ENCODE peak calls at places on chromosomes 6 and 20, in six cellular contexts. One of them, this sample, is unnamed. For H3K4me1, the result is how much of the 10 kb centered on the place peaks cover.

GRCh38 chr6:21003780-21004541 is 469.7 kb downstream of the CDKAL1 start:
- DNase-seq in CD8-positive, alpha-beta memory T cell: no peak
- DNase-seq in endothelial cell of umbilical vein: peak
- DNase-seq in HCT116: no peak
- DNase-seq in psoas muscle: no peak
- DNase-seq in fibroblast of lung: peak
- DNase-seq in this sample: no peak

GRCh38 chr6:115948751-115949150 is 111.9 kb downstream of the FRK start:
- DNase-seq in HCT116: no peak
- DNase-seq in psoas muscle: no peak
- DNase-seq in fibroblast of lung: no peak
- DNase-seq in endothelial cell of umbilical vein: no peak
- DNase-seq in CD8-positive, alpha-beta memory T cell: no peak
- DNase-seq in this sample: no peak

GRCh38 chr6:110367825-110368224 is 9.7 kb upstream of the METTL24 start:
- DNase-seq in CD8-positive, alpha-beta memory T cell: no peak
- DNase-seq in fibroblast of lung: no peak
- DNase-seq in psoas muscle: no peak
- DNase-seq in endothelial cell of umbilical vein: no peak
- DNase-seq in HCT116: no peak
- DNase-seq in this sample: no peak

GRCh38 chr6:3960754-3961361 is 111.7 kb downstream of the FAM50B start:
- DNase-seq in endothelial cell of umbilical vein: no peak
- DNase-seq in fibroblast of lung: peak
- DNase-seq in HCT116: no peak
- DNase-seq in CD8-positive, alpha-beta memory T cell: no peak
- DNase-seq in psoas muscle: no peak
- DNase-seq in this sample: no peak

GRCh38 chr6:160306284-160306683 is 41.9 kb upstream of the SLC22A3 start:
- DNase-seq in fibroblast of lung: no peak
- DNase-seq in HCT116: no peak
- DNase-seq in psoas muscle: no peak
- DNase-seq in endothelial cell of umbilical vein: no peak
- DNase-seq in CD8-positive, alpha-beta memory T cell: no peak
- DNase-seq in this sample: no peak

GRCh38 chr20:11540558-11540957 is 377.1 kb upstream of the BTBD3 start:
- DNase-seq in endothelial cell of umbilical vein: no peak
- DNase-seq in fibroblast of lung: no peak
- DNase-seq in psoas muscle: no peak
- DNase-seq in HCT116: no peak
- DNase-seq in CD8-positive, alpha-beta memory T cell: no peak
- DNase-seq in this sample: no peak

GRCh38 chr20:35344354-35344837 is 52.2 kb upstream of the FAM83C start:
- DNase-seq in fibroblast of lung: peak
- DNase-seq in CD8-positive, alpha-beta memory T cell: no peak
- DNase-seq in HCT116: no peak
- DNase-seq in endothelial cell of umbilical vein: peak
- DNase-seq in psoas muscle: peak
- DNase-seq in this sample: peak

GRCh38 chr6:69796081-69796626 is 656 bp downstream of the LMBRD1 start:
- DNase-seq in CD8-positive, alpha-beta memory T cell: peak
- DNase-seq in endothelial cell of umbilical vein: peak
- DNase-seq in HCT116: peak
- DNase-seq in fibroblast of lung: peak
- DNase-seq in psoas muscle: no peak
- DNase-seq in this sample: peak

GRCh38 chr20:32206383-32207210 is 946 bp downstream of the PLAGL2 start:
- DNase-seq in CD8-positive, alpha-beta memory T cell: no peak
- DNase-seq in fibroblast of lung: no peak
- DNase-seq in psoas muscle: no peak
- DNase-seq in HCT116: no peak
- DNase-seq in endothelial cell of umbilical vein: no peak
- DNase-seq in this sample: peak

GRCh38 chr6:167287513-167288048 is 3.5 kb upstream of the UNC93A start:
- DNase-seq in HCT116: no peak
- DNase-seq in psoas muscle: no peak
- DNase-seq in endothelial cell of umbilical vein: no peak
- DNase-seq in fibroblast of lung: no peak
- DNase-seq in CD8-positive, alpha-beta memory T cell: no peak
- DNase-seq in this sample: no peak

GRCh38 chr6:143542915-143543314 is 31.4 kb upstream of the FUCA2 start:
- DNase-seq in HCT116: no peak
- DNase-seq in fibroblast of lung: no peak
- DNase-seq in psoas muscle: no peak
- DNase-seq in CD8-positive, alpha-beta memory T cell: no peak
- DNase-seq in endothelial cell of umbilical vein: no peak
- DNase-seq in this sample: no peak

GRCh38 chr6:121826156-121826810 is 390.8 kb downstream of the GJA1 start:
- DNase-seq in HCT116: peak
- DNase-seq in endothelial cell of umbilical vein: peak
- DNase-seq in CD8-positive, alpha-beta memory T cell: no peak
- DNase-seq in fibroblast of lung: peak
- DNase-seq in psoas muscle: no peak
- DNase-seq in this sample: peak

GRCh38 chr6:170177383-170178265 is 113.3 kb downstream of the DLL1 start:
- DNase-seq in fibroblast of lung: no peak
- DNase-seq in CD8-positive, alpha-beta memory T cell: peak
- DNase-seq in HCT116: no peak
- DNase-seq in psoas muscle: no peak
- DNase-seq in endothelial cell of umbilical vein: no peak
- DNase-seq in this sample: no peak

GRCh38 chr6:156779206-156780116 is 2.3 kb downstream of the ARID1B start:
- DNase-seq in fibroblast of lung: peak
- DNase-seq in CD8-positive, alpha-beta memory T cell: peak
- DNase-seq in endothelial cell of umbilical vein: peak
- DNase-seq in psoas muscle: peak
- DNase-seq in HCT116: no peak
- DNase-seq in this sample: peak

DNA sequence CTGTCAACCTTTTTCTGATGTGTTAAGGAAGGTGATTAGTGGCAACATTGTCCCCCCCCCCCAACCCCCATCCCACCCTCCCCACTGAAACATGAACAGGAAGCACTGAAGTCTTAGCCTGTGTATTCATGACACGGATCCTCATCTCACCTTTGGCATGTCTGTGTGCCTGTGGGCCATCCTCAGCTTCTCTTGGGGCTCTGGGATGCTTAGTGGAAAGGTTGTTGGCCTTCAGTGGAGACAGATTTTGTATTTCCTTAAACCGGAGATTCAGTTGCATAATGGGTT is 93.6 kb downstream of the RREB1 start:
- DNase-seq in CD8-positive, alpha-beta memory T cell: no peak
- DNase-seq in psoas muscle: no peak
- DNase-seq in endothelial cell of umbilical vein: no peak
- DNase-seq in fibroblast of lung: no peak
- DNase-seq in HCT116: no peak
- DNase-seq in this sample: no peak
- H3K27ac ChIP-seq in CD8-positive, alpha-beta memory T cell: peak
- H3K27ac ChIP-seq in psoas muscle: no peak
- H3K27ac ChIP-seq in endothelial cell of umbilical vein: no peak
- H3K27ac ChIP-seq in fibroblast of lung: no peak
- H3K27ac ChIP-seq in HCT116: no peak
- H3K27ac ChIP-seq in this sample: peak

GRCh38 chr20:63672666-63673065 is 14.6 kb downstream of the RTEL1 start:
- DNase-seq in psoas muscle: no peak
- DNase-seq in HCT116: no peak
- DNase-seq in CD8-positive, alpha-beta memory T cell: no peak
- DNase-seq in endothelial cell of umbilical vein: no peak
- DNase-seq in fibroblast of lung: no peak
- DNase-seq in this sample: no peak
- H3K4me1 ChIP-seq in psoas muscle: under half
- H3K4me1 ChIP-seq in HCT116: under half
- H3K4me1 ChIP-seq in CD8-positive, alpha-beta memory T cell: under half
- H3K4me1 ChIP-seq in endothelial cell of umbilical vein: under half
- H3K4me1 ChIP-seq in fibroblast of lung: under half
- H3K4me1 ChIP-seq in this sample: under half

GRCh38 chr20:64048402-64049044 is 916 bp downstream of the SOX18 start:
- DNase-seq in CD8-positive, alpha-beta memory T cell: no peak
- DNase-seq in endothelial cell of umbilical vein: no peak
- DNase-seq in psoas muscle: no peak
- DNase-seq in fibroblast of lung: no peak
- DNase-seq in HCT116: no peak
- DNase-seq in this sample: no peak

GRCh38 chr20:64050261-64051032 is 1.0 kb upstream of the SOX18 start:
- DNase-seq in HCT116: no peak
- DNase-seq in psoas muscle: no peak
- DNase-seq in fibroblast of lung: no peak
- DNase-seq in CD8-positive, alpha-beta memory T cell: no peak
- DNase-seq in endothelial cell of umbilical vein: no peak
- DNase-seq in this sample: no peak

GRCh38 chr20:64049060-64049886 is at the start of gene SOX18:
- DNase-seq in fibroblast of lung: peak
- DNase-seq in endothelial cell of umbilical vein: peak
- DNase-seq in psoas muscle: no peak
- DNase-seq in CD8-positive, alpha-beta memory T cell: no peak
- DNase-seq in HCT116: no peak
- DNase-seq in this sample: no peak

GRCh38 chr20:64051033-64051452 is 1.6 kb upstream of the SOX18 start:
- DNase-seq in psoas muscle: no peak
- DNase-seq in HCT116: no peak
- DNase-seq in fibroblast of lung: no peak
- DNase-seq in CD8-positive, alpha-beta memory T cell: no peak
- DNase-seq in endothelial cell of umbilical vein: no peak
- DNase-seq in this sample: no peak

GRCh38 chr20:64049887-64050260 is 435 bp upstream of the SOX18 start:
- DNase-seq in HCT116: no peak
- DNase-seq in psoas muscle: no peak
- DNase-seq in CD8-positive, alpha-beta memory T cell: no peak
- DNase-seq in fibroblast of lung: no peak
- DNase-seq in endothelial cell of umbilical vein: peak
- DNase-seq in this sample: no peak
- H3K27ac ChIP-seq in HCT116: peak
- H3K27ac ChIP-seq in psoas muscle: peak
- H3K27ac ChIP-seq in CD8-positive, alpha-beta memory T cell: peak
- H3K27ac ChIP-seq in fibroblast of lung: no peak
- H3K27ac ChIP-seq in endothelial cell of umbilical vein: peak
- H3K27ac ChIP-seq in this sample: no peak

GRCh38 chr6:151891524-151891923 is 84.0 kb downstream of the ESR1 start:
- DNase-seq in endothelial cell of umbilical vein: peak
- DNase-seq in HCT116: no peak
- DNase-seq in psoas muscle: no peak
- DNase-seq in CD8-positive, alpha-beta memory T cell: no peak
- DNase-seq in fibroblast of lung: no peak
- DNase-seq in this sample: no peak
- H3K4me1 ChIP-seq in endothelial cell of umbilical vein: under half
- H3K4me1 ChIP-seq in HCT116: under half
- H3K4me1 ChIP-seq in psoas muscle: under half
- H3K4me1 ChIP-seq in CD8-positive, alpha-beta memory T cell: under half
- H3K4me1 ChIP-seq in fibroblast of lung: under half
- H3K4me1 ChIP-seq in this sample: under half

GRCh38 chr6:157952751-157953479 is 28.7 kb upstream of the SYNJ2 start:
- DNase-seq in fibroblast of lung: no peak
- DNase-seq in endothelial cell of umbilical vein: no peak
- DNase-seq in CD8-positive, alpha-beta memory T cell: no peak
- DNase-seq in psoas muscle: no peak
- DNase-seq in HCT116: no peak
- DNase-seq in this sample: peak

GRCh38 chr6:157951828-157952227 is 29.8 kb upstream of the SYNJ2 start:
- DNase-seq in fibroblast of lung: no peak
- DNase-seq in CD8-positive, alpha-beta memory T cell: no peak
- DNase-seq in HCT116: no peak
- DNase-seq in psoas muscle: no peak
- DNase-seq in endothelial cell of umbilical vein: no peak
- DNase-seq in this sample: peak

GRCh38 chr6:157954150-157955117 is 27.2 kb upstream of the SYNJ2 start:
- DNase-seq in HCT116: no peak
- DNase-seq in psoas muscle: no peak
- DNase-seq in endothelial cell of umbilical vein: peak
- DNase-seq in fibroblast of lung: peak
- DNase-seq in CD8-positive, alpha-beta memory T cell: no peak
- DNase-seq in this sample: peak

GRCh38 chr6:157955675-157956074 is 26.0 kb upstream of the SYNJ2 start:
- DNase-seq in CD8-positive, alpha-beta memory T cell: no peak
- DNase-seq in fibroblast of lung: no peak
- DNase-seq in endothelial cell of umbilical vein: no peak
- DNase-seq in psoas muscle: no peak
- DNase-seq in HCT116: no peak
- DNase-seq in this sample: no peak

GRCh38 chr6:157953580-157954091 is 28.0 kb upstream of the SYNJ2 start:
- DNase-seq in CD8-positive, alpha-beta memory T cell: no peak
- DNase-seq in endothelial cell of umbilical vein: peak
- DNase-seq in psoas muscle: no peak
- DNase-seq in fibroblast of lung: no peak
- DNase-seq in HCT116: no peak
- DNase-seq in this sample: no peak
- H3K27ac ChIP-seq in CD8-positive, alpha-beta memory T cell: no peak
- H3K27ac ChIP-seq in endothelial cell of umbilical vein: no peak
- H3K27ac ChIP-seq in psoas muscle: no peak
- H3K27ac ChIP-seq in fibroblast of lung: no peak
- H3K27ac ChIP-seq in HCT116: no peak
- H3K27ac ChIP-seq in this sample: peak

GRCh38 chr6:37987559-37987958 is 168.0 kb downstream of the ZFAND3 start:
- DNase-seq in endothelial cell of umbilical vein: no peak
- DNase-seq in psoas muscle: no peak
- DNase-seq in HCT116: no peak
- DNase-seq in fibroblast of lung: no peak
- DNase-seq in CD8-positive, alpha-beta memory T cell: no peak
- DNase-seq in this sample: no peak

GRCh38 chr6:37988696-37989095 is 169.2 kb downstream of the ZFAND3 start:
- DNase-seq in fibroblast of lung: peak
- DNase-seq in HCT116: no peak
- DNase-seq in psoas muscle: no peak
- DNase-seq in CD8-positive, alpha-beta memory T cell: no peak
- DNase-seq in endothelial cell of umbilical vein: no peak
- DNase-seq in this sample: no peak

GRCh38 chr6:37988131-37988530 is 168.6 kb downstream of the ZFAND3 start:
- DNase-seq in endothelial cell of umbilical vein: peak
- DNase-seq in psoas muscle: no peak
- DNase-seq in HCT116: no peak
- DNase-seq in fibroblast of lung: peak
- DNase-seq in CD8-positive, alpha-beta memory T cell: no peak
- DNase-seq in this sample: no peak

GRCh38 chr6:37985355-37985754 is 165.8 kb downstream of the ZFAND3 start:
- DNase-seq in fibroblast of lung: no peak
- DNase-seq in HCT116: no peak
- DNase-seq in CD8-positive, alpha-beta memory T cell: peak
- DNase-seq in endothelial cell of umbilical vein: no peak
- DNase-seq in psoas muscle: no peak
- DNase-seq in this sample: no peak

GRCh38 chr6:37987008-37987407 is 167.5 kb downstream of the ZFAND3 start:
- DNase-seq in CD8-positive, alpha-beta memory T cell: no peak
- DNase-seq in fibroblast of lung: peak
- DNase-seq in psoas muscle: no peak
- DNase-seq in HCT116: no peak
- DNase-seq in endothelial cell of umbilical vein: no peak
- DNase-seq in this sample: no peak
- H3K4me1 ChIP-seq in CD8-positive, alpha-beta memory T cell: under half
- H3K4me1 ChIP-seq in fibroblast of lung: under half
- H3K4me1 ChIP-seq in psoas muscle: half or more
- H3K4me1 ChIP-seq in HCT116: under half
- H3K4me1 ChIP-seq in endothelial cell of umbilical vein: under half
- H3K4me1 ChIP-seq in this sample: under half

DNA sequence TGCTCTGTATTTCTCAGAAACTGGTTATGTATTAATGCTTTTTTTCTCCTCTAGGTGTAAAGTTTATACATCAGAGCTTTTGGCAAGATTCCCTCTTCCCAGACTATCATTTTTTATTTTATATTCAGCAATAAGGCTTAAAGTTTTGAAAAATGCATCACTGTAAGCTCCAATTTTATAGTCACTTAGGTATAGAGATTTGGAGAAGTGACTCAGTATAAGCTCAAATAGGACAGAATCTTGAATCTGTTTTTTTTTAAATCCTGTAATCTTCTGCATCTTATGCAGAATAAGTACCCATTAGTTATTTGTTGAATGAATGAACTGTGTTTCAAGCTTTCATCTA is 1.0 kb downstream of the NCOA7 start:
- DNase-seq in HCT116: no peak
- DNase-seq in CD8-positive, alpha-beta memory T cell: no peak
- DNase-seq in psoas muscle: no peak
- DNase-seq in endothelial cell of umbilical vein: no peak
- DNase-seq in fibroblast of lung: no peak
- DNase-seq in this sample: no peak
- H3K27ac ChIP-seq in HCT116: no peak
- H3K27ac ChIP-seq in CD8-positive, alpha-beta memory T cell: peak
- H3K27ac ChIP-seq in psoas muscle: peak
- H3K27ac ChIP-seq in endothelial cell of umbilical vein: peak
- H3K27ac ChIP-seq in fibroblast of lung: no peak
- H3K27ac ChIP-seq in this sample: no peak